ENCODE peak calls at places on chromosomes 2 and 18, in five cellular contexts. U is activated naive CD8-positive, alpha-beta T cell treated with anti-CD3 and anti-CD28 coated beads, Interleukin-2, amount 10 ng/mL, durations not matched to agents 7 days and 5 days; G is uterus; R is posterior vena cava; Z is left colon. F is an unnamed sample.

GRCh38 chr2:134120718-134121630 is 132.9 kb upstream of the MGAT5 start:
- DNase-seq in U (peak), R (peak), G (peak), Z (peak), F (peak)

GRCh38 chr18:49959176-49959575 is 145.8 kb upstream of the ACAA2 start:
- DNase-seq in R (no peak), Z (no peak), U (no peak), G (no peak), F (no peak)

GRCh38 chr18:79940126-79940813 is 11.2 kb downstream of the SLC66A2 start:
- DNase-seq in G (no peak), U (peak), Z (peak), R (no peak), F (no peak)

GRCh38 chr18:36608107-36608506 is 220.7 kb downstream of the TPGS2 start:
- DNase-seq in G (no peak), Z (no peak), U (no peak), R (no peak), F (no peak)

GRCh38 chr2:151153601-151154000 is 108.1 kb downstream of the RBM43 start:
- DNase-seq in G (no peak), U (no peak), Z (no peak), R (no peak), F (no peak)

GRCh38 chr2:113757059-113757657 is 716 bp upstream of the SLC35F5 start:
- DNase-seq in R (no peak), Z (peak), U (no peak), G (no peak), F (no peak)

GRCh38 chr2:179898873-179899272 is 37.5 kb upstream of the ZNF385B start:
- DNase-seq in R (no peak), Z (peak), U (no peak), G (no peak), F (peak)

GRCh38 chr2:74481961-74482800 is 617 bp downstream of the CCDC142 start:
- DNase-seq in Z (no peak), U (peak), G (no peak), R (peak), F (peak)

F was measured in ELR.